ENCODE peak calls at places on chromosome 1, in ten cellular contexts. L is NCI-H2081; E is WTC11; S is stimulated activated CD8-positive, alpha-beta memory T cell treated with anti-CD3 and anti-CD28 coated beads, Interleukin-15, amount 100 ng/mL, for 4 hours; Z is fibroblast of mammary gland; H is trophoblast cell; R is activated T-helper 2 cell treated with anti-CD3 and anti-CD28 coated beads, Interferon-gamma antibody, Interleukin-2, Interleukin-4, amounts not matched to agents 10 μg/mL and 5 μg/mL and 100 μg/mL, durations not matched to agents 14 hours and 24 hours and 36 hours; W is iPS DF 6.9; C is activated T-cell treated with anti-CD3 and anti-CD28 coated beads for 1 hour; Q is ACHN. T is an unnamed sample.

GRCh38 chr1:12067900-12068821 is 5.1 kb downstream of the TNFRSF8 start:
- DNase-seq in L (no peak), E (peak; percentile 63), S (no peak), Z (peak; percentile 73), H (peak; percentile 5), R (peak; percentile 44), W (peak; percentile 27), C (no peak), Q (no peak), T (no peak)

GRCh38 chr1:87648720-87649119 is 320.0 kb downstream of the LMO4 start:
- DNase-seq in L (no peak), E (no peak), S (no peak), Z (no peak), H (no peak), R (no peak), W (no peak), C (no peak), Q (no peak), T (no peak)

GRCh38 chr1:150420560-150421265 is 56.8 kb downstream of the RPRD2 start:
- DNase-seq in L (peak; percentile 2), E (no peak), S (no peak), Z (peak; percentile 36), H (no peak), R (no peak), W (no peak), C (no peak), Q (no peak), T (no peak)

GRCh38 chr1:159177273-159177907 is 6.0 kb downstream of the CADM3 start:
- DNase-seq in L (no peak), E (peak; percentile 73), S (no peak), Z (peak; percentile 70), H (peak; percentile 90), R (peak; percentile 18), W (no peak), C (no peak), Q (peak; percentile 85), T (no peak)

GRCh38 chr1:198254948-198255347 is 98.2 kb downstream of the NEK7 start:
- DNase-seq in L (no peak), E (no peak), S (no peak), Z (no peak), H (no peak), R (no peak), W (no peak), C (no peak), Q (no peak), T (no peak)

GRCh38 chr1:117499071-117499470 is 106.8 kb upstream of the TENT5C start:
- DNase-seq in L (no peak), E (no peak), S (no peak), Z (no peak), H (no peak), R (no peak), W (no peak), C (no peak), Q (no peak), T (no peak)

GRCh38 chr1:248243204-248243603 is 12.0 kb downstream of the OR2M4 start:
- DNase-seq in L (peak; percentile 29), E (no peak), S (no peak), Z (peak; percentile 34), H (peak; percentile 72), R (no peak), W (no peak), C (peak; percentile 1), Q (peak; percentile 61), T (no peak)

GRCh38 chr1:15525043-15525958 is 1.3 kb upstream of the CASP9 start:
- DNase-seq in L (no peak), E (peak; percentile 31), S (no peak), Z (peak; percentile 3), H (peak; percentile 18), R (no peak), W (no peak), C (no peak), Q (no peak), T (no peak)